ENCODE peak calls at places on chromosomes 12 and 14, in six cellular contexts. P, I, S, A, H and V are unnamed samples.

GRCh38 chr14:95725685-95726336 is 11.9 kb upstream of the TCL1A start:
- DNase-seq in P (no peak), I (no peak), S (no peak), A (peak), H (no peak), V (no peak)

GRCh38 chr12:53097564-53098353 is at the start of gene IGFBP6:
- DNase-seq in P (peak), I (no peak), S (peak), A (peak), H (peak), V (peak)

GRCh38 chr12:110337912-110338710 is 57.1 kb downstream of the ATP2A2 start:
- DNase-seq in P (no peak), I (no peak), S (no peak), A (no peak), H (no peak), V (no peak)

GRCh38 chr12:106304001-106304421 is 1.5 kb downstream of the TCP11L2 start:
- DNase-seq in P (no peak), I (no peak), S (no peak), A (no peak), H (no peak), V (no peak)

GRCh38 chr14:22699801-22700564 is 55.8 kb upstream of the OR6J1 start:
- DNase-seq in P (no peak), I (no peak), S (no peak), A (no peak), H (peak), V (peak)

GRCh38 chr12:39236994-39237393 is 205.9 kb downstream of the KIF21A start:
- DNase-seq in P (peak), I (peak), S (no peak), A (no peak), H (no peak), V (peak)

GRCh38 chr14:93137864-93138263 is 22.1 kb upstream of the ITPK1 start:
- DNase-seq in P (no peak), I (no peak), S (peak), A (no peak), H (no peak), V (no peak)

GRCh38 chr14:41343857-41344256 is 262.8 kb upstream of the LRFN5 start:
- DNase-seq in P (no peak), I (no peak), S (no peak), A (no peak), H (no peak), V (no peak)

GRCh38 chr12:108564724-108565123 is 2.3 kb downstream of the ISCU start:
- DNase-seq in P (no peak), I (no peak), S (no peak), A (no peak), H (no peak), V (no peak)

GRCh38 chr12:71046215-71046614 is 111.6 kb downstream of the TSPAN8 start:
- DNase-seq in P (peak), I (peak), S (no peak), A (no peak), H (no peak), V (peak)